ENCODE peak calls at places on chromosomes 16 and 17, in six cellular contexts. One of them, this sample, is unnamed.

GRCh38 chr16:24298539-24298938 is 42.4 kb downstream of the CACNG3 start:
- DNase-seq in activated CD8-positive, alpha-beta T cell treated with anti-CD3 and anti-CD28 coated beads for 36 hours: no peak
- DNase-seq in OCI-M1: no peak
- DNase-seq in HL-60: no peak
- DNase-seq in osteocyte: no peak
- DNase-seq in GM12865: no peak
- DNase-seq in this sample: no peak

GRCh38 chr17:6496116-6496481 is 51.8 kb downstream of the PIMREG start:
- DNase-seq in activated CD8-positive, alpha-beta T cell treated with anti-CD3 and anti-CD28 coated beads for 36 hours: peak; percentile 58
- DNase-seq in OCI-M1: no peak
- DNase-seq in HL-60: no peak
- DNase-seq in osteocyte: no peak
- DNase-seq in GM12865: peak; percentile 28
- DNase-seq in this sample: peak; percentile 33

GRCh38 chr16:4319454-4319853 is 3.6 kb downstream of the GLIS2 start:
- DNase-seq in activated CD8-positive, alpha-beta T cell treated with anti-CD3 and anti-CD28 coated beads for 36 hours: peak; percentile 87
- DNase-seq in OCI-M1: peak; percentile 21
- DNase-seq in HL-60: no peak
- DNase-seq in osteocyte: no peak
- DNase-seq in GM12865: peak; percentile 75
- DNase-seq in this sample: no peak

GRCh38 chr16:54284319-54284930 is 2.2 kb downstream of the IRX3 start:
- DNase-seq in activated CD8-positive, alpha-beta T cell treated with anti-CD3 and anti-CD28 coated beads for 36 hours: no peak
- DNase-seq in OCI-M1: no peak
- DNase-seq in HL-60: no peak
- DNase-seq in osteocyte: no peak
- DNase-seq in GM12865: no peak
- DNase-seq in this sample: peak; percentile 55

GRCh38 chr17:19363460-19364035 is 1.0 kb upstream of the B9D1 start:
- DNase-seq in activated CD8-positive, alpha-beta T cell treated with anti-CD3 and anti-CD28 coated beads for 36 hours: no peak
- DNase-seq in OCI-M1: no peak
- DNase-seq in HL-60: no peak
- DNase-seq in osteocyte: no peak
- DNase-seq in GM12865: no peak
- DNase-seq in this sample: no peak

GRCh38 chr16:29984137-29984763 is 10.6 kb downstream of the TAOK2 start:
- DNase-seq in activated CD8-positive, alpha-beta T cell treated with anti-CD3 and anti-CD28 coated beads for 36 hours: no peak
- DNase-seq in OCI-M1: no peak
- DNase-seq in HL-60: no peak
- DNase-seq in osteocyte: no peak
- DNase-seq in GM12865: no peak
- DNase-seq in this sample: no peak

GRCh38 chr16:67149276-67150057 is 1.3 kb downstream of the B3GNT9 start:
- DNase-seq in activated CD8-positive, alpha-beta T cell treated with anti-CD3 and anti-CD28 coated beads for 36 hours: no peak
- DNase-seq in OCI-M1: no peak
- DNase-seq in HL-60: no peak
- DNase-seq in osteocyte: no peak
- DNase-seq in GM12865: no peak
- DNase-seq in this sample: peak; percentile 60

GRCh38 chr16:66250686-66251405 is 115.6 kb upstream of the CDH5 start:
- DNase-seq in activated CD8-positive, alpha-beta T cell treated with anti-CD3 and anti-CD28 coated beads for 36 hours: no peak
- DNase-seq in OCI-M1: no peak
- DNase-seq in HL-60: no peak
- DNase-seq in osteocyte: peak; percentile 89
- DNase-seq in GM12865: no peak
- DNase-seq in this sample: peak; percentile 87

GRCh38 chr16:62752837-62753236 is 716.6 kb upstream of the CDH8 start:
- DNase-seq in activated CD8-positive, alpha-beta T cell treated with anti-CD3 and anti-CD28 coated beads for 36 hours: no peak
- DNase-seq in OCI-M1: no peak
- DNase-seq in HL-60: no peak
- DNase-seq in osteocyte: no peak
- DNase-seq in GM12865: no peak
- DNase-seq in this sample: no peak